ENCODE peak calls at places on chromosomes 11 and 22, in five cellular contexts. U, P, N, W and T are unnamed samples.

GRCh38 chr11:128610765-128611617 is 23.6 kb upstream of the ETS1 start:
- DNase-seq in U (no peak), P (peak; percentile 34), N (no peak), W (no peak), T (no peak)

GRCh38 chr11:124172076-124172475 is 11.1 kb upstream of the OR10D3 start:
- DNase-seq in U (no peak), P (no peak), N (no peak), W (peak; percentile 52), T (no peak)

GRCh38 chr11:92839450-92839849 is 130.0 kb upstream of the MTNR1B start:
- DNase-seq in N (no peak), P (no peak), U (no peak), W (no peak), T (no peak)

GRCh38 chr22:36258750-36259619 is 6.1 kb downstream of the APOL1 start:
- DNase-seq in U (no peak), N (no peak), W (no peak), P (no peak), T (no peak)

GRCh38 chr22:37241351-37242142 is 2.5 kb downstream of the RAC2 start:
- DNase-seq in U (no peak), P (peak; percentile 41), N (no peak), W (no peak), T (no peak)

GRCh38 chr11:76419896-76420295 is 24.9 kb upstream of the EMSY start:
- DNase-seq in N (peak; percentile 32), W (peak; percentile 8), U (peak; percentile 3), P (no peak), T (no peak)

GRCh38 chr11:65911682-65912568 is 6.9 kb downstream of the C11orf68 start:
- DNase-seq in P (no peak), W (peak; percentile 76), N (peak; percentile 99), U (peak; percentile 95), T (peak; percentile 99)

GRCh38 chr11:77066229-77067023 is at the start of gene CAPN5:
- DNase-seq in W (peak; percentile 93), N (peak; percentile 97), P (peak; percentile 89), U (peak; percentile 96), T (peak; percentile 88)

GRCh38 chr22:41216984-41217383 is 11.9 kb downstream of the L3MBTL2 start:
- DNase-seq in P (no peak), N (no peak), U (peak; percentile 32), W (peak; percentile 80), T (no peak)

GRCh38 chr11:134592391-134592990 is 180.4 kb upstream of the B3GAT1 start:
- DNase-seq in P (peak; percentile 9), W (no peak), N (no peak), U (no peak), T (peak; percentile 26)

GRCh38 chr11:122398167-122398566 is 257.4 kb upstream of the UBASH3B start:
- DNase-seq in N (no peak), U (peak; percentile 49), W (no peak), P (no peak), T (no peak)

GRCh38 chr22:39421691-39422090 is 22.1 kb downstream of the TAB1 start:
- DNase-seq in P (no peak), W (no peak), U (no peak), N (no peak), T (no peak)

GRCh38 chr11:17544181-17544622 is at the start of gene USH1C:
- DNase-seq in W (no peak), P (no peak), U (no peak), N (no peak), T (no peak)

GRCh38 chr11:116701876-116702275 is 70.9 kb downstream of the BUD13 start:
- DNase-seq in W (no peak), P (no peak), U (no peak), N (no peak), T (no peak)

GRCh38 chr22:47164514-47165337 is 402.3 kb downstream of the TBC1D22A start:
- DNase-seq in P (no peak), N (no peak), U (no peak), W (no peak), T (no peak)

GRCh38 chr11:10651579-10652361 is 41.8 kb downstream of the IRAG1 start:
- DNase-seq in N (no peak), U (no peak), W (peak; percentile 58), P (no peak), T (peak; percentile 88)

GRCh38 chr11:84962018-84962417 is 665.1 kb downstream of the DLG2 start:
- DNase-seq in P (no peak), U (no peak), N (no peak), W (no peak), T (no peak)

GRCh38 chr22:22752556-22753477 is 108.4 kb downstream of the GGTLC2 start:
- DNase-seq in W (peak; percentile 22), N (peak; percentile 4), P (no peak), U (peak; percentile 83), T (no peak)

GRCh38 chr11:7088921-7089320 is at the start of gene RBMXL2:
- DNase-seq in N (no peak), U (no peak), P (no peak), W (no peak), T (no peak)

GRCh38 chr11:17479284-17480214 is 2.9 kb upstream of the ABCC8 start:
- DNase-seq in U (peak; percentile 19), P (no peak), N (peak; percentile 31), W (peak; percentile 40), T (peak; percentile 16)

GRCh38 chr11:121961228-121961860 is 154.7 kb downstream of the BLID start:
- DNase-seq in P (no peak), N (no peak), U (peak; percentile 49), W (peak; percentile 14), T (no peak)

GRCh38 chr11:35167451-35167954 is 28.5 kb downstream of the CD44 start:
- DNase-seq in N (no peak), W (no peak), P (no peak), U (peak; percentile 65), T (peak; percentile 74)

GRCh38 chr11:5300246-5300645 is 1.5 kb downstream of the OR51B4 start:
- DNase-seq in P (no peak), W (no peak), U (peak; percentile 31), N (no peak), T (no peak)

GRCh38 chr11:57647960-57648776 is 1.5 kb downstream of the YPEL4 start:
- DNase-seq in W (peak; percentile 89), P (no peak), U (peak; percentile 60), N (no peak), T (peak; percentile 42)

GRCh38 chr11:19087658-19088057 is 27.1 kb upstream of the MRGPRX2 start:
- DNase-seq in N (peak; percentile 92), P (no peak), W (no peak), U (peak; percentile 81), T (peak; percentile 95)

GRCh38 chr22:27761652-27762051 is 39.9 kb downstream of the MN1 start:
- DNase-seq in N (no peak), U (no peak), W (no peak), P (no peak), T (no peak)

GRCh38 chr11:76172583-76172982 is 33.7 kb downstream of the WNT11 start:
- DNase-seq in U (no peak), P (no peak), N (no peak), W (no peak), T (no peak)

GRCh38 chr22:37118083-37118482 is 8.6 kb upstream of the TMPRSS6 start:
- DNase-seq in P (no peak), N (no peak), U (no peak), W (no peak), T (no peak)

GRCh38 chr11:2156416-2157182 is 4.4 kb downstream of the INS start:
- DNase-seq in W (peak; percentile 71), P (peak; percentile 38), N (peak; percentile 83), U (peak; percentile 80), T (peak; percentile 65)

GRCh38 chr11:92266821-92267220 is 42.2 kb downstream of the FAT3 start:
- DNase-seq in P (no peak), W (no peak), U (no peak), N (no peak), T (no peak)

GRCh38 chr11:9613830-9614762 is 40.6 kb downstream of the WEE1 start:
- DNase-seq in W (peak; percentile 77), P (peak; percentile 84), U (peak; percentile 91), N (peak; percentile 81), T (peak; percentile 79)

GRCh38 chr11:16607675-16608644 is 130.5 kb upstream of the C11orf58 start:
- DNase-seq in N (no peak), W (no peak), P (no peak), U (no peak), T (peak; percentile 14)